ENCODE peak calls at places on chromosomes 16 and 17, in eight cellular contexts. One of them, this sample, is unnamed.

GRCh38 chr17:74210191-74211140 is 2.9 kb upstream of the TTYH2 start:
- DNase-seq in AG04449: no peak
- DNase-seq in mucosa of descending colon: no peak
- DNase-seq in neural crest cell: peak
- DNase-seq in heart right ventricle: peak
- DNase-seq in fibroblast of the aortic adventitia: peak
- DNase-seq in cardiac muscle cell: peak
- DNase-seq in lung: peak
- DNase-seq in this sample: peak

GRCh38 chr17:9028632-9029570 is 7.6 kb downstream of the NTN1 start:
- DNase-seq in AG04449: no peak
- DNase-seq in mucosa of descending colon: no peak
- DNase-seq in neural crest cell: no peak
- DNase-seq in heart right ventricle: no peak
- DNase-seq in fibroblast of the aortic adventitia: no peak
- DNase-seq in cardiac muscle cell: no peak
- DNase-seq in lung: no peak
- DNase-seq in this sample: no peak

GRCh38 chr17:37360632-37361031 is 15.2 kb upstream of the C17orf78 start:
- DNase-seq in AG04449: no peak
- DNase-seq in mucosa of descending colon: no peak
- DNase-seq in neural crest cell: no peak
- DNase-seq in heart right ventricle: no peak
- DNase-seq in fibroblast of the aortic adventitia: peak
- DNase-seq in cardiac muscle cell: peak
- DNase-seq in lung: no peak
- DNase-seq in this sample: no peak

GRCh38 chr16:11060856-11061255 is 116.5 kb downstream of the CLEC16A start:
- DNase-seq in AG04449: no peak
- DNase-seq in mucosa of descending colon: no peak
- DNase-seq in neural crest cell: no peak
- DNase-seq in heart right ventricle: no peak
- DNase-seq in fibroblast of the aortic adventitia: no peak
- DNase-seq in cardiac muscle cell: no peak
- DNase-seq in lung: no peak
- DNase-seq in this sample: no peak

GRCh38 chr17:62076864-62077788 is 12.0 kb upstream of the MED13 start:
- DNase-seq in AG04449: no peak
- DNase-seq in mucosa of descending colon: no peak
- DNase-seq in neural crest cell: no peak
- DNase-seq in heart right ventricle: no peak
- DNase-seq in fibroblast of the aortic adventitia: no peak
- DNase-seq in cardiac muscle cell: no peak
- DNase-seq in lung: peak
- DNase-seq in this sample: no peak

GRCh38 chr17:61179316-61179715 is 220.3 kb upstream of the TBX2 start:
- DNase-seq in AG04449: no peak
- DNase-seq in mucosa of descending colon: no peak
- DNase-seq in neural crest cell: peak
- DNase-seq in heart right ventricle: no peak
- DNase-seq in fibroblast of the aortic adventitia: no peak
- DNase-seq in cardiac muscle cell: no peak
- DNase-seq in lung: no peak
- DNase-seq in this sample: no peak

GRCh38 chr16:66503612-66504011 is 46.3 kb downstream of the TK2 start:
- DNase-seq in AG04449: no peak
- DNase-seq in mucosa of descending colon: no peak
- DNase-seq in neural crest cell: no peak
- DNase-seq in heart right ventricle: no peak
- DNase-seq in fibroblast of the aortic adventitia: no peak
- DNase-seq in cardiac muscle cell: no peak
- DNase-seq in lung: no peak
- DNase-seq in this sample: no peak

GRCh38 chr16:86984975-86985655 is 332.1 kb downstream of the C16orf95 start:
- DNase-seq in AG04449: no peak
- DNase-seq in mucosa of descending colon: no peak
- DNase-seq in neural crest cell: no peak
- DNase-seq in heart right ventricle: peak
- DNase-seq in fibroblast of the aortic adventitia: no peak
- DNase-seq in cardiac muscle cell: no peak
- DNase-seq in lung: no peak
- DNase-seq in this sample: no peak

GRCh38 chr16:28063047-28063521 is 430 bp downstream of the GSG1L start:
- DNase-seq in AG04449: no peak
- DNase-seq in mucosa of descending colon: peak
- DNase-seq in neural crest cell: no peak
- DNase-seq in heart right ventricle: no peak
- DNase-seq in fibroblast of the aortic adventitia: no peak
- DNase-seq in cardiac muscle cell: peak
- DNase-seq in lung: no peak
- DNase-seq in this sample: peak

GRCh38 chr17:50560931-50561750 is 626 bp downstream of the CACNA1G start:
- DNase-seq in AG04449: no peak
- DNase-seq in mucosa of descending colon: no peak
- DNase-seq in neural crest cell: no peak
- DNase-seq in heart right ventricle: no peak
- DNase-seq in fibroblast of the aortic adventitia: no peak
- DNase-seq in cardiac muscle cell: no peak
- DNase-seq in lung: no peak
- DNase-seq in this sample: no peak

GRCh38 chr17:53896047-53896446 is 73.3 kb downstream of the KIF2B start:
- DNase-seq in AG04449: no peak
- DNase-seq in mucosa of descending colon: no peak
- DNase-seq in neural crest cell: no peak
- DNase-seq in heart right ventricle: no peak
- DNase-seq in fibroblast of the aortic adventitia: no peak
- DNase-seq in cardiac muscle cell: peak
- DNase-seq in lung: no peak
- DNase-seq in this sample: no peak

GRCh38 chr17:81039854-81040758 is 5.2 kb downstream of the BAIAP2 start:
- DNase-seq in AG04449: no peak
- DNase-seq in mucosa of descending colon: no peak
- DNase-seq in neural crest cell: no peak
- DNase-seq in heart right ventricle: no peak
- DNase-seq in fibroblast of the aortic adventitia: peak
- DNase-seq in cardiac muscle cell: peak
- DNase-seq in lung: no peak
- DNase-seq in this sample: no peak

GRCh38 chr16:56841233-56841632 is 23.8 kb upstream of the SLC12A3 start:
- DNase-seq in AG04449: no peak
- DNase-seq in mucosa of descending colon: no peak
- DNase-seq in neural crest cell: no peak
- DNase-seq in heart right ventricle: no peak
- DNase-seq in fibroblast of the aortic adventitia: peak
- DNase-seq in cardiac muscle cell: peak
- DNase-seq in lung: no peak
- DNase-seq in this sample: no peak

GRCh38 chr17:43986225-43986981 is 18.0 kb upstream of the NAGS start:
- DNase-seq in AG04449: no peak
- DNase-seq in mucosa of descending colon: no peak
- DNase-seq in neural crest cell: no peak
- DNase-seq in heart right ventricle: no peak
- DNase-seq in fibroblast of the aortic adventitia: no peak
- DNase-seq in cardiac muscle cell: no peak
- DNase-seq in lung: no peak
- DNase-seq in this sample: no peak
- TF ChIP-seq CTCF in AG04449: no peak
- TF ChIP-seq CTCF in mucosa of descending colon: no peak
- TF ChIP-seq CTCF in neural crest cell: no peak
- TF ChIP-seq CTCF in heart right ventricle: no peak
- TF ChIP-seq CTCF in fibroblast of the aortic adventitia: no peak
- TF ChIP-seq CTCF in cardiac muscle cell: no peak
- TF ChIP-seq CTCF in lung: no peak
- TF ChIP-seq CTCF in this sample: no peak

GRCh38 chr16:9338510-9338909 is 247.1 kb downstream of the HAPSTR1 start:
- DNase-seq in AG04449: no peak
- DNase-seq in mucosa of descending colon: no peak
- DNase-seq in neural crest cell: no peak
- DNase-seq in heart right ventricle: no peak
- DNase-seq in fibroblast of the aortic adventitia: no peak
- DNase-seq in cardiac muscle cell: no peak
- DNase-seq in lung: no peak
- DNase-seq in this sample: no peak
- TF ChIP-seq CTCF in AG04449: no peak
- TF ChIP-seq CTCF in mucosa of descending colon: no peak
- TF ChIP-seq CTCF in neural crest cell: no peak
- TF ChIP-seq CTCF in heart right ventricle: no peak
- TF ChIP-seq CTCF in fibroblast of the aortic adventitia: no peak
- TF ChIP-seq CTCF in cardiac muscle cell: no peak
- TF ChIP-seq CTCF in lung: no peak
- TF ChIP-seq CTCF in this sample: no peak

GRCh38 chr17:19317359-19318095 is 45.0 kb downstream of the B9D1 start:
- DNase-seq in AG04449: peak
- DNase-seq in mucosa of descending colon: peak
- DNase-seq in neural crest cell: peak
- DNase-seq in heart right ventricle: peak
- DNase-seq in fibroblast of the aortic adventitia: peak
- DNase-seq in cardiac muscle cell: peak
- DNase-seq in lung: no peak
- DNase-seq in this sample: peak
- TF ChIP-seq CTCF in AG04449: peak
- TF ChIP-seq CTCF in mucosa of descending colon: peak
- TF ChIP-seq CTCF in neural crest cell: no peak
- TF ChIP-seq CTCF in heart right ventricle: peak
- TF ChIP-seq CTCF in fibroblast of the aortic adventitia: no peak
- TF ChIP-seq CTCF in cardiac muscle cell: peak
- TF ChIP-seq CTCF in lung: peak
- TF ChIP-seq CTCF in this sample: no peak

GRCh38 chr17:65797809-65798208 is 236.4 kb upstream of the AXIN2 start:
- DNase-seq in AG04449: no peak
- DNase-seq in mucosa of descending colon: no peak
- DNase-seq in neural crest cell: no peak
- DNase-seq in heart right ventricle: no peak
- DNase-seq in fibroblast of the aortic adventitia: no peak
- DNase-seq in cardiac muscle cell: peak
- DNase-seq in lung: no peak
- DNase-seq in this sample: peak
- TF ChIP-seq CTCF in AG04449: peak
- TF ChIP-seq CTCF in mucosa of descending colon: no peak
- TF ChIP-seq CTCF in neural crest cell: peak
- TF ChIP-seq CTCF in heart right ventricle: no peak
- TF ChIP-seq CTCF in fibroblast of the aortic adventitia: no peak
- TF ChIP-seq CTCF in cardiac muscle cell: peak
- TF ChIP-seq CTCF in lung: no peak
- TF ChIP-seq CTCF in this sample: peak

GRCh38 chr17:6756425-6757012 is 673 bp downstream of the XAF1 start:
- DNase-seq in AG04449: no peak
- DNase-seq in mucosa of descending colon: no peak
- DNase-seq in neural crest cell: no peak
- DNase-seq in heart right ventricle: no peak
- DNase-seq in fibroblast of the aortic adventitia: no peak
- DNase-seq in cardiac muscle cell: no peak
- DNase-seq in lung: no peak
- DNase-seq in this sample: no peak

GRCh38 chr17:6757747-6758146 is 1.9 kb downstream of the XAF1 start:
- DNase-seq in AG04449: no peak
- DNase-seq in mucosa of descending colon: no peak
- DNase-seq in neural crest cell: no peak
- DNase-seq in heart right ventricle: no peak
- DNase-seq in fibroblast of the aortic adventitia: no peak
- DNase-seq in cardiac muscle cell: no peak
- DNase-seq in lung: no peak
- DNase-seq in this sample: no peak

DNA sequence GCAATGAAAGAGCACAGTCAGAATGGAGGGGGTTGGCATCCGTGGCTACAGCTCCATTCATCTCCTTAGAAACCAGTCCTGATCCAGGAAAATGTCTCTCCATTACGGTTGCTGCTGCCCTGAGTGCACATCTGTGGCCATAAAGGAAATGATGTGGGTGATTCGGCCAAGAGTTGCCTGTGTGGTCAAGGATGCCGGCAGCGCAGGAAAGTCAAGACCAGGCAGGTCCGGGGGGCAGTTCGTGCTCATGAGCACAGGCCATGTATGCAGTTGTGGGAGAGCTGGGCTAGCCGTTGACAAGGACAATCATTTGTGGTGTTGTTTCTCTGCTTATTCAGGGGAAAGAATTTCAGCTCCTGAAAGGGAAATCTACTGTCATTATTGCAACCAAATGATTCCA is 6.0 kb downstream of the XAF1 start:
- DNase-seq in AG04449: no peak
- DNase-seq in mucosa of descending colon: no peak
- DNase-seq in neural crest cell: no peak
- DNase-seq in heart right ventricle: no peak
- DNase-seq in fibroblast of the aortic adventitia: no peak
- DNase-seq in cardiac muscle cell: no peak
- DNase-seq in lung: no peak
- DNase-seq in this sample: no peak
- TF ChIP-seq CTCF in AG04449: no peak
- TF ChIP-seq CTCF in mucosa of descending colon: no peak
- TF ChIP-seq CTCF in neural crest cell: no peak
- TF ChIP-seq CTCF in heart right ventricle: no peak
- TF ChIP-seq CTCF in fibroblast of the aortic adventitia: no peak
- TF ChIP-seq CTCF in cardiac muscle cell: no peak
- TF ChIP-seq CTCF in lung: no peak
- TF ChIP-seq CTCF in this sample: no peak